ENCODE peak calls at places on chromosomes 1 and 21, in six cellular contexts. K is stomach, I is psoas muscle, T is H9, E is colonic mucosa, Y is foreskin keratinocyte. R is an unnamed sample.

GRCh38 chr1:85358702-85359438 is 82.4 kb upstream of the BCL10 start:
- DNase-seq in K (no peak), I (no peak), T (no peak), E (no peak), Y (no peak), R (no peak)

GRCh38 chr1:115426271-115426771 is 88.3 kb upstream of the NGF start:
- DNase-seq in K (no peak), I (peak; percentile 62), T (no peak), E (no peak), Y (peak; percentile 18), R (no peak)

GRCh38 chr1:235527196-235527814 is 23.1 kb upstream of the B3GALNT2 start:
- DNase-seq in K (no peak), I (no peak), T (no peak), E (no peak), Y (no peak), R (no peak)

GRCh38 chr21:31326478-31327247 is 17.4 kb downstream of the TIAM1 start:
- DNase-seq in K (no peak), I (no peak), T (no peak), E (no peak), Y (no peak), R (no peak)

GRCh38 chr1:93577536-93578432 is 103.9 kb downstream of the BCAR3 start:
- DNase-seq in K (no peak), I (no peak), T (no peak), E (no peak), Y (no peak), R (no peak)

GRCh38 chr1:11293856-11294255 is 20.9 kb downstream of the UBIAD1 start:
- DNase-seq in K (no peak), I (no peak), T (no peak), E (no peak), Y (no peak), R (no peak)

GRCh38 chr1:53336146-53336545 is 8.3 kb upstream of the LRP8 start:
- DNase-seq in K (no peak), I (no peak), T (no peak), E (no peak), Y (no peak), R (no peak)

GRCh38 chr1:16981269-16981849 is 939 bp upstream of the MFAP2 start:
- DNase-seq in K (no peak), I (no peak), T (no peak), E (no peak), Y (peak; percentile 93), R (peak; percentile 74)

GRCh38 chr1:45952072-45952471 is 148.7 kb downstream of the MAST2 start:
- DNase-seq in K (no peak), I (no peak), T (no peak), E (no peak), Y (peak; percentile 92), R (no peak)

GRCh38 chr1:185312361-185312760 is 4.7 kb downstream of the IVNS1ABP start:
- DNase-seq in K (no peak), I (no peak), T (no peak), E (no peak), Y (no peak), R (no peak)

GRCh38 chr1:201016211-201016651 is 7.3 kb downstream of the KIF21B start:
- DNase-seq in K (no peak), I (no peak), T (no peak), E (peak; percentile 77), Y (no peak), R (no peak)

GRCh38 chr1:216310776-216311175 is 112.5 kb downstream of the USH2A start:
- DNase-seq in K (peak; percentile 29), I (no peak), T (peak; percentile 75), E (peak; percentile 20), Y (peak; percentile 54), R (no peak)

GRCh38 chr1:47725000-47725731 is 272.0 kb downstream of the TRABD2B start:
- DNase-seq in K (no peak), I (no peak), T (peak; percentile 71), E (peak; percentile 32), Y (no peak), R (no peak)

GRCh38 chr1:111833334-111833733 is 77.6 kb downstream of the DDX20 start:
- DNase-seq in K (no peak), I (no peak), T (no peak), E (no peak), Y (peak; percentile 26), R (no peak)

GRCh38 chr1:117013310-117013850 is 11.8 kb downstream of the CD101 start:
- DNase-seq in K (peak; percentile 37), I (no peak), T (no peak), E (no peak), Y (no peak), R (no peak)

GRCh38 chr1:2971146-2971501 is 50.1 kb upstream of the ACTRT2 start:
- DNase-seq in K (no peak), I (no peak), T (no peak), E (no peak), Y (no peak), R (no peak)

GRCh38 chr21:31521515-31521914 is 138.0 kb upstream of the SOD1 start:
- DNase-seq in K (no peak), I (no peak), T (no peak), E (no peak), Y (no peak), R (no peak)

GRCh38 chr1:235945775-235946565 is 79.3 kb upstream of the LYST start:
- DNase-seq in K (no peak), I (no peak), T (no peak), E (peak; percentile 17), Y (no peak), R (no peak)

GRCh38 chr1:143698016-143698415 is 273.8 kb downstream of the FAM72C start:
- DNase-seq in K (peak; percentile 36), I (no peak), T (no peak), E (peak; percentile 77), Y (no peak), R (no peak)

GRCh38 chr1:54883349-54884102 is 3.5 kb downstream of the DHCR24 start:
- DNase-seq in K (no peak), I (no peak), T (no peak), E (no peak), Y (no peak), R (no peak)

GRCh38 chr1:63772201-63772600 is 1.6 kb upstream of the ROR1 start:
- DNase-seq in K (no peak), I (no peak), T (no peak), E (no peak), Y (peak; percentile 6), R (no peak)

GRCh38 chr1:26861286-26861701 is 1.7 kb upstream of the SFN start:
- DNase-seq in K (no peak), I (no peak), T (no peak), E (no peak), Y (peak; percentile 96), R (no peak)
- TF ChIP-seq CTCF in K (no peak), I (no peak), T (peak; percentile 55), E (no peak), Y (peak; percentile 81), R (no peak)

DNA sequence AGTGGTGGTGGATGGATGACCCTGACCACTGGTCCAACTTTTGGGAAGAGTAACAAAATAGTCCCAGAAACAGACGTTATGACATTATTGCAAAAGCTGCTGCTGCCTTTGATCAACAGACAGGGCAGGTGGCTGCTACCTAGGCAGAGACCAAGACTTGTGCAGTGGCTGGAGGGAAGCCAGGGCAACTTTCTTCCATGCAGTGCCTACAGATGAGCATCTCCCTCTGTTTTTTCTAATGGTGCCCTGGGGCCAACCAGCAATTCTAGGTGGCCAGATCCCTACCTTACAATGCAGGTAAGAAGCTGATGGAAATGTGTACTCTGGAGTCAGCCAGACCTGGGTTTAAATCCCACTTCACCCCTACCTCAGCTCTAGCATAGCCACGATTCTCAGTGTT is 283.1 kb upstream of the POU3F1 start:
- DNase-seq in K (no peak), I (no peak), T (no peak), E (no peak), Y (no peak), R (no peak)
- H3K27me3 ChIP-seq in K (peaks cover 12% of the 10 kb centered on the region), I (peaks cover 4% of the 10 kb centered on the region), T (no peaks in the 10 kb centered on the region), E (peaks cover 2% of the 10 kb centered on the region), Y (no peaks in the 10 kb centered on the region), R (peaks cover 2% of the 10 kb centered on the region)

GRCh38 chr1:209319057-209319432 is 264.5 kb upstream of the CAMK1G start:
- DNase-seq in K (no peak), I (no peak), T (no peak), E (no peak), Y (no peak), R (no peak)

GRCh38 chr1:209323743-209324142 is 259.8 kb upstream of the CAMK1G start:
- DNase-seq in K (no peak), I (no peak), T (no peak), E (no peak), Y (peak; percentile 81), R (no peak)

GRCh38 chr1:209316929-209317328 is 266.6 kb upstream of the CAMK1G start:
- DNase-seq in K (no peak), I (no peak), T (no peak), E (no peak), Y (no peak), R (no peak)

GRCh38 chr1:209318302-209319056 is 265.0 kb upstream of the CAMK1G start:
- DNase-seq in K (no peak), I (no peak), T (no peak), E (no peak), Y (peak; percentile 75), R (no peak)

GRCh38 chr1:209319549-209319948 is 264.0 kb upstream of the CAMK1G start:
- DNase-seq in K (no peak), I (no peak), T (no peak), E (no peak), Y (peak; percentile 75), R (no peak)
- TF ChIP-seq CTCF in K (no peak), I (no peak), T (no peak), E (no peak), Y (peak; percentile 56), R (no peak)

DNA sequence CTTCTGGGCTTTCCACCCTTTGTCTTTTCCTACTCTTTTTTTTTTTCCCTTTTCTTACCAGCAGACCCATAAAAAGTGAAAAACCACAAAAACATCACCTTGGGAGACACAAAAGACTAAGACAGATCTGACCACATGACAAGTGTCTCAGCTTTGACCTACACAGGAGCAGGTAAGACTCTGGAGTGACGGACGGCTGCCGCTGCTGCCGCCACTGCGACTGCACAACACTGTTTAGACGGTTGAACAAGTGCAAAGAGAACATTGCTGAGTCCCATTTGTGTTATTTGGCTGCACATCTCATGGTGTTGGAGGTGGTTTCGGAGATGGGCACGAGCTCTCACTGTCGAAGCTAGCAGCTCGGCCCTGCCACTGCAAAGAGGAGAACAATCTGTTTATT is 62.0 kb downstream of the SYT6 start:
- DNase-seq in K (no peak), I (no peak), T (no peak), E (no peak), Y (no peak), R (no peak)
- H3K27me3 ChIP-seq in K (no peaks in the 10 kb centered on the region), I (peaks cover 2% of the 10 kb centered on the region), T (no peaks in the 10 kb centered on the region), E (no peaks in the 10 kb centered on the region), Y (peaks cover under 1% of the 10 kb centered on the region), R (peaks cover 8% of the 10 kb centered on the region)

DNA sequence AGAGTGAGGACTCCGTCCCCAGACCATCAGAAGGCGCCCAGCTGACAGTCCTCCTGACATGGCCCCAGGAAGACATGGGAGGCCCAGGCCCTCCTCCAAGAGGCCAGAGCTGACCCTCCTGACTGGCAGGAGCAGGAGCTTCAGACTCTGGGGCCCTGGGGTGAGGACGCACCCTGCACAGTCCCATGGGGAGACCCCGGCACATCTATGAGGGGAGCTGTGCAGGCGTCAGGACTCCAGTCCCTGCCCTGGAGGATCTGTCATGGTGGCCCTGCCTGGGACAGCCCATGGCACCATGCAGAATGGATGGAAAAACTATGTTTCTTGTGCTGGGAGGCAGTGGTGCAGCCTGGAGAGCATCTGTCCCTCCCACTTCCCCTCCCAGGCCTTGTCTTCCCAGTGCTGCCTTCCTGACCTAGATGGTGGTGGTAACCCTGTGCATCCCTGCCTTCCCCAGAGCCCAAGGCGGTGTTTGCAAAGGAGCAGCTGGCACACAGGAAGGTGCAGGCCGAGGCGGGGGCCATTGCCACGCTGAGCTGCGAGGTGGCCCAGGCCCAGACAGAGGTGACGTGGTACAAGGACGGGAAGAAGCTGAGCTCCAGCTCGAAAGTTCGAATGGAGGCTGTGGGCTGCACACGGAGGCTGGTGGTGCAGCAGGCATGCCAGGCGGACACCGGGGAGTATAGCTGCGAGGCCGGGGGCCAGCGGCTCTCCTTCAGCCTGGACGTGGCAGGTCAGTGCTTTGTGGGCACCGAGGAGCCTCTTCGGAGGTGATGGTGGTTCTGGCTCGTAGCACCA is 41.9 kb downstream of the OBSCN start:
- DNase-seq in K (no peak), I (no peak), T (no peak), E (no peak), Y (no peak), R (no peak)
- TF ChIP-seq CTCF in K (no peak), I (no peak), T (no peak), E (no peak), Y (no peak), R (no peak)

R was measured in kidney epithelial cell.